ENCODE peak calls at places on chromosome 22, in nine cellular contexts. D, Y, Q, L, K, Z, E, H and J are unnamed samples.

GRCh38 chr22:36325163-36326031 is 62.4 kb downstream of the MYH9 start:
- DNase-seq in E (no peak), H (peak), L (peak), D (no peak), Y (peak), Q (no peak), K (peak), Z (peak), J (peak)

GRCh38 chr22:25780673-25781072 is 38.7 kb downstream of the MYO18B start:
- DNase-seq in L (no peak), Y (no peak), Q (no peak), K (no peak), E (no peak), Z (no peak), D (no peak), H (no peak), J (peak)

GRCh38 chr22:43996981-43997265 is 27.2 kb upstream of the PARVB start:
- DNase-seq in Y (no peak), K (no peak), H (no peak), Q (no peak), D (no peak), L (no peak), Z (no peak), E (no peak), J (no peak)

GRCh38 chr22:23144926-23145906 is at the start of gene RAB36:
- DNase-seq in D (peak), H (peak), Z (peak), Q (peak), E (peak), L (peak), Y (peak), K (peak), J (peak)

GRCh38 chr22:25172153-25172552 is 27.5 kb upstream of the CRYBB3 start:
- DNase-seq in E (peak), Y (peak), K (no peak), Q (peak), Z (no peak), D (peak), H (peak), L (peak), J (peak)

GRCh38 chr22:37303821-37304274 is 21.5 kb downstream of the CYTH4 start:
- DNase-seq in D (peak), E (peak), Y (peak), Q (no peak), H (peak), K (peak), L (no peak), Z (no peak), J (peak)

GRCh38 chr22:47042861-47043496 is 280.5 kb downstream of the TBC1D22A start:
- DNase-seq in D (no peak), Y (no peak), Q (no peak), L (no peak), H (no peak), E (no peak), K (no peak), Z (no peak), J (no peak)

GRCh38 chr22:43996170-43996980 is 27.7 kb upstream of the PARVB start:
- DNase-seq in Q (peak), L (peak), K (no peak), E (peak), D (no peak), Y (no peak), H (peak), Z (no peak), J (no peak)

GRCh38 chr22:30275625-30276024 is 9.0 kb upstream of the OSM start:
- DNase-seq in D (no peak), L (no peak), H (no peak), Q (no peak), Y (no peak), K (no peak), Z (no peak), E (no peak), J (no peak)

GRCh38 chr22:27801197-27801615 is 350 bp downstream of the MN1 start:
- DNase-seq in D (no peak), Q (peak), Y (peak), H (peak), L (peak), K (peak), Z (no peak), E (peak), J (peak)

GRCh38 chr22:44402196-44403111 is 89.7 kb upstream of the SHISAL1 start:
- DNase-seq in L (no peak), Y (no peak), D (no peak), E (no peak), H (no peak), Z (no peak), Q (no peak), K (no peak), J (no peak)

GRCh38 chr22:26325641-26326040 is 103.4 kb upstream of the ASPHD2 start:
- DNase-seq in H (no peak), Y (no peak), Z (no peak), L (no peak), Q (no peak), D (no peak), E (no peak), K (no peak), J (no peak)

GRCh38 chr22:24431309-24432034 is 4.1 kb downstream of the ADORA2A start:
- DNase-seq in D (no peak), Z (no peak), H (no peak), Y (no peak), Q (no peak), K (no peak), E (no peak), L (no peak), J (no peak)

GRCh38 chr22:30969532-30970355 is 679 bp downstream of the TUG1 start:
- DNase-seq in D (peak), Z (no peak), Q (no peak), K (peak), L (peak), H (peak), E (peak), Y (peak), J (peak)

GRCh38 chr22:42856179-42856864 is 751 bp downstream of the ARFGAP3 start:
- DNase-seq in Q (peak), L (peak), D (peak), Z (no peak), Y (peak), K (peak), E (peak), H (peak), J (peak)

GRCh38 chr22:42171946-42172345 is 41.3 kb upstream of the CYP2D6 start:
- DNase-seq in D (no peak), E (no peak), K (no peak), Z (no peak), Q (no peak), H (no peak), Y (no peak), L (no peak), J (no peak)

GRCh38 chr22:23036684-23037428 is 33.5 kb upstream of the GNAZ start:
- DNase-seq in Q (no peak), H (peak), Z (no peak), Y (no peak), E (no peak), K (peak), L (no peak), D (peak), J (peak)

GRCh38 chr22:24099661-24100060 is 81.6 kb upstream of the SUSD2 start:
- DNase-seq in Z (no peak), Y (no peak), L (peak), H (peak), E (no peak), Q (no peak), D (no peak), K (no peak), J (no peak)

GRCh38 chr22:29703595-29704195 is 16.1 kb upstream of the CABP7 start:
- DNase-seq in L (no peak), H (no peak), K (no peak), Q (no peak), E (no peak), Z (no peak), Y (no peak), D (no peak), J (no peak)

GRCh38 chr22:17523925-17524324 is 39.4 kb upstream of the SLC25A18 start:
- DNase-seq in H (no peak), Q (no peak), L (no peak), K (no peak), D (no peak), Z (no peak), E (no peak), Y (no peak), J (no peak)

GRCh38 chr22:50525104-50525958 is at the start of gene SCO2:
- DNase-seq in E (peak), Z (peak), L (peak), K (peak), H (peak), Y (peak), Q (peak), D (peak), J (peak)

GRCh38 chr22:35785181-35785923 is 67.7 kb downstream of the APOL5 start:
- DNase-seq in K (peak), L (no peak), E (no peak), Q (no peak), Y (no peak), H (no peak), D (peak), Z (no peak), J (no peak)

GRCh38 chr22:17587631-17588030 is 24.3 kb downstream of the SLC25A18 start:
- DNase-seq in H (no peak), E (no peak), K (no peak), D (no peak), L (no peak), Q (no peak), Y (no peak), Z (no peak), J (no peak)

GRCh38 chr22:36386900-36387663 is 685 bp downstream of the MYH9 start:
- DNase-seq in D (peak), Z (no peak), L (peak), Y (peak), K (peak), Q (peak), E (peak), H (peak), J (peak)

GRCh38 chr22:45830531-45831245 is 146.3 kb downstream of the WNT7B start:
- DNase-seq in L (no peak), E (no peak), Q (no peak), D (no peak), Y (peak), Z (no peak), K (peak), H (peak), J (no peak)

GRCh38 chr22:47190276-47190956 is 428.0 kb downstream of the TBC1D22A start:
- DNase-seq in K (no peak), Q (no peak), H (no peak), L (peak), E (no peak), Z (no peak), D (no peak), Y (no peak), J (no peak)

GRCh38 chr22:47174096-47174495 is 411.6 kb downstream of the TBC1D22A start:
- DNase-seq in Z (no peak), K (no peak), D (no peak), H (no peak), L (no peak), Y (no peak), Q (no peak), E (no peak), J (no peak)

GRCh38 chr22:27616033-27616432 is 185.5 kb downstream of the MN1 start:
- DNase-seq in Z (no peak), Y (no peak), E (no peak), H (no peak), K (no peak), L (no peak), D (no peak), Q (no peak), J (no peak)

GRCh38 chr22:19853879-19854777 is 546 bp downstream of the GNB1L start:
- DNase-seq in D (no peak), E (no peak), Z (no peak), Q (peak), K (no peak), L (peak), Y (no peak), H (no peak), J (peak)

GRCh38 chr22:23066200-23067022 is 3.9 kb upstream of the GNAZ start:
- DNase-seq in L (peak), H (no peak), K (no peak), Z (no peak), Q (no peak), Y (no peak), E (no peak), D (no peak), J (no peak)

GRCh38 chr22:50739279-50739691 is 1.3 kb downstream of the ACR start:
- DNase-seq in D (no peak), E (no peak), Z (no peak), L (peak), H (no peak), K (no peak), Y (no peak), Q (no peak), J (no peak)